ENCODE peak calls at places on chromosomes 1 and 21, in four cellular contexts. D, R, M and Z are unnamed samples.

GRCh38 chr1:53143527-53143926 is 1.1 kb upstream of the SLC1A7 start:
- DNase-seq in D (no peak), R (no peak), M (no peak), Z (no peak)

GRCh38 chr1:145995964-145996432 is 381 bp downstream of the TXNIP start:
- DNase-seq in D (no peak), R (no peak), M (no peak), Z (no peak)

GRCh38 chr21:45002381-45003204 is 62.8 kb downstream of the SLX9 start:
- DNase-seq in D (no peak), R (no peak), M (no peak), Z (no peak)

GRCh38 chr1:15206418-15207030 is 40.5 kb upstream of the FHAD1 start:
- DNase-seq in D (peak; percentile 18), R (no peak), M (no peak), Z (no peak)

GRCh38 chr21:29805110-29805509 is 134.7 kb downstream of the GRIK1 start:
- DNase-seq in D (no peak), R (no peak), M (no peak), Z (no peak)

GRCh38 chr1:24351918-24352637 is 32.9 kb downstream of the GRHL3 start:
- DNase-seq in D (peak; percentile 56), R (no peak), M (no peak), Z (peak; percentile 65)

GRCh38 chr1:6130596-6130995 is 49.5 kb downstream of the CHD5 start:
- DNase-seq in D (no peak), R (no peak), M (no peak), Z (no peak)

GRCh38 chr1:41340655-41341364 is 20.4 kb upstream of the FOXO6 start:
- DNase-seq in D (no peak), R (no peak), M (no peak), Z (no peak)

GRCh38 chr1:31760901-31761470 is 3.2 kb downstream of the ADGRB2 start:
- DNase-seq in D (peak; percentile 38), R (no peak), M (peak; percentile 33), Z (peak; percentile 84)

GRCh38 chr1:40393173-40393572 is 19.6 kb downstream of the SMAP2 start:
- DNase-seq in D (no peak), R (no peak), M (no peak), Z (no peak)

GRCh38 chr1:160570847-160571246 is 8.4 kb downstream of the CD84 start:
- DNase-seq in D (no peak), R (no peak), M (no peak), Z (no peak)

GRCh38 chr1:45536886-45537285 is 13.7 kb upstream of the AKR1A1 start:
- DNase-seq in D (no peak), R (no peak), M (no peak), Z (no peak)

GRCh38 chr21:31255846-31256395 is 88.1 kb downstream of the TIAM1 start:
- DNase-seq in D (no peak), R (no peak), M (no peak), Z (no peak)

GRCh38 chr1:188904201-188904600 is 1573.5 kb downstream of the BRINP3 start:
- DNase-seq in D (no peak), R (no peak), M (no peak), Z (no peak)

GRCh38 chr21:44370027-44370735 is 16.8 kb downstream of the TRPM2 start:
- DNase-seq in D (no peak), R (no peak), M (no peak), Z (peak; percentile 44)

GRCh38 chr1:2250721-2251281 is 22.7 kb downstream of the SKI start:
- DNase-seq in D (no peak), R (no peak), M (no peak), Z (no peak)

GRCh38 chr1:103584537-103584936 is 13.1 kb downstream of the AMY2B start:
- DNase-seq in D (no peak), R (no peak), M (no peak), Z (no peak)

DNA sequence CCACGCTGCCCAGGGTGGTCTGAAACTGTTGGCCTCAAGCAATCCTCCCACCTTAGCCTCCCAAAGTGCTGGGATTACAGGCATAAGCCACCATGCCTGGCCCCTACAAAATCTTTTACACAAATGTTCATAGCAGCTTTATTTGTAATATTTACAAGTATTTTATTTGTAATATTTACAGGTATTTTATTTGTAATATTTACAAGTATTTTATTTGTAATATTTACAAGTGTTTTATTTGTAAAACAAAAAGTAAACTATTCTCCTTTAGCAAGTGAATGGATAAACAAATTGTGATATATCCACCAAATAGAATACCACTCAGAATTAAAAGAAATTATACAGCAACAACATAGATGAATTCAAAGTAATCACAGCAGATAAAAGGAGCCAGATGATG is 11.4 kb upstream of the FNBP1L start:
- DNase-seq in D (no peak), R (no peak), M (no peak), Z (no peak)
- TF ChIP-seq CTCF in D (no peak), R (no peak), M (no peak), Z (no peak)

GRCh38 chr1:29396438-29397255 is 160.3 kb downstream of the PTPRU start:
- DNase-seq in D (no peak), R (no peak), M (no peak), Z (no peak)
- TF ChIP-seq CTCF in D (no peak), R (no peak), M (no peak), Z (no peak)

GRCh38 chr1:117815105-117815812 is 114.2 kb downstream of the GDAP2 start:
- DNase-seq in D (no peak), R (no peak), M (no peak), Z (no peak)

GRCh38 chr1:117812868-117813511 is 116.4 kb downstream of the GDAP2 start:
- DNase-seq in D (no peak), R (no peak), M (no peak), Z (no peak)

GRCh38 chr1:117817629-117818028 is 111.8 kb downstream of the GDAP2 start:
- DNase-seq in D (no peak), R (no peak), M (no peak), Z (no peak)

GRCh38 chr1:117818456-117818855 is 111.0 kb downstream of the GDAP2 start:
- DNase-seq in D (no peak), R (no peak), M (no peak), Z (no peak)

DNA sequence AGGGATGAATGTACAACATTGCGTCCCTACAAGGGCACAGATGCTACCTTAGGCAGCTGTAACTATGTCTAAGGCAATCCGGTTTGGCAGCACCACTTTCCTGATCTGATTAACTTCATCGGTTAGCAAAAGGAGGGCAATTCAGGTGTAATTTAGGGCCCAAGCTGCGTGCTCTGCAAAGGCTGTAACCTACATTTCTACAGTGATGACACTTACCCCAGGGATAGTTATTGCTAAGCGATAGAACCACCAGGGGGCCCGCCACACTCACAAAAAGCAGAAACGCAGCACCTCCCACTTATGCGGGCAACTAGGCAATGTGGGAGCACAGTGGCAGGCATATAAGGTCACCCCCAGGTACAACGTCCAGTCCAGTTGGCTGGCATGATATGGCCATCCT is 113.5 kb downstream of the GDAP2 start:
- DNase-seq in D (no peak), R (no peak), M (no peak), Z (no peak)
- TF ChIP-seq CTCF in D (no peak), R (peak; percentile 17), M (no peak), Z (no peak)

DNA sequence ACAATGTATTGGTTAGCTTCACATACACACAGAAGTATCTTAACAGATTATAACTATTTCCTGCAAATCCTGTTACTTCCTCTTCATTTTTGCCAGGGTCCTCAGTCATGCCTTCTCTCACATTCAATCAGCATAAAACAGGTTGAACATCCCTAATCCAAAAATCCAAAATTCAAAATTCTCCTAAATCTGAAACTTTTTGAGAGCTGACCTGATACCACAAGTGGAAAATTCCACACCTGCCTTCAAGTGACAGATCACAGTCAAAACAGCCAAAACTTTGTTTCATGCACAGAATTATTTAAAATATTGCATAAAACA is 62.9 kb upstream of the FBXO28 start:
- DNase-seq in D (no peak), R (no peak), M (no peak), Z (no peak)
- TF ChIP-seq CTCF in D (no peak), R (peak; percentile 64), M (no peak), Z (no peak)

GRCh38 chr1:43600033-43601020 is 49.6 kb upstream of the KDM4A start:
- DNase-seq in D (no peak), R (no peak), M (no peak), Z (no peak)
- TF ChIP-seq CTCF in D (no peak), R (no peak), M (no peak), Z (no peak)

DNA sequence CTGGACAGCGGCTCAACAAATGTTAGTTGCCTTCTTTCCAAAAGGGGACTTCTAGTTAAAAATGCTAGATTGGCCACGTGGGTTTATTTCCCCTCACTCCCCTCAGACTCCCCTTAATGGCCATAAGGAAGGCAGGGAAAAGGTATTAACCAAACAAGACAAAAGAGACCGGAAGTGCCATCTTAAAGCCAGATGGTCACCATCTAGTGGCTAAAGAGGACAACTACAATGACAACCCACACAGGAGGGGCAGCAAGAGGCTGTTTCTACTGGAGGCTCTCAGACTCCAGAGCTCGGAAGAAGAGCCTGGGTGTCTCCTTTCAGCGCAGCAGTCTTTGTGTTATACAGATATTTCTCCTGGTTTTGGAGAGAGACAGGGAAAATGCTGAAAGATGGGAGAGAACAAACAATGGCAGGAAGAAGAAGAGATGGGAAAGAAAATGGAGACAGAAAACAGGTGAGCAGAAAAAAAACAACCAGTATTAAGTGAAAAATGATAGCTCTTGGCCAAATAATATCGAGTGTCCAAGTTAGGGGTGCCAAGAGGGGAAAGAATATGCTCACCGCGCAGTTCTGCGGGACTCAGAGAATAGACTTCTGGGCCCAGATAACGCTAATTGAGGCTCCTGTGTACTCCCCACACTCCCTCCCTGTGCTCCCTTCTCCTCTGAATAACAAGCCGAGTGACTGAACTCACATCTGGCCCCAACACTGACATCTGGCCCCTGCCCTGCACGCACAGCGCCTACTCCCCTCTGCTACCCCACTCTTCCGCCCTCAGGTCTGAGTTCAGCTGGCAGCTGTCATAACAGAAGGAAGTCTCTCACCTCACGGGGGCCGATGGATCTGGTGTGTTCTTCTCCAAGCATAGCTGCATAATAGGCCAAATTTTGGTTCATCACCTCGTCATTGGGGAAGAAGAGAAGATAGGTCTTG is 9.6 kb downstream of the P3H1 start:
- DNase-seq in D (peak; percentile 71), R (no peak), M (no peak), Z (peak; percentile 73)
- TF ChIP-seq CTCF in D (peak; percentile 72), R (peak; percentile 88), M (peak; percentile 62), Z (peak; percentile 52)

GRCh38 chr1:232249834-232250233 is 380.1 kb downstream of the SIPA1L2 start:
- DNase-seq in D (no peak), R (no peak), M (no peak), Z (no peak)
- TF ChIP-seq CTCF in D (no peak), R (no peak), M (no peak), Z (no peak)

GRCh38 chr1:168636200-168636599 is 59.8 kb downstream of the XCL1 start:
- DNase-seq in D (no peak), R (no peak), M (no peak), Z (no peak)
- TF ChIP-seq CTCF in D (no peak), R (peak; percentile 16), M (no peak), Z (peak; percentile 9)

DNA sequence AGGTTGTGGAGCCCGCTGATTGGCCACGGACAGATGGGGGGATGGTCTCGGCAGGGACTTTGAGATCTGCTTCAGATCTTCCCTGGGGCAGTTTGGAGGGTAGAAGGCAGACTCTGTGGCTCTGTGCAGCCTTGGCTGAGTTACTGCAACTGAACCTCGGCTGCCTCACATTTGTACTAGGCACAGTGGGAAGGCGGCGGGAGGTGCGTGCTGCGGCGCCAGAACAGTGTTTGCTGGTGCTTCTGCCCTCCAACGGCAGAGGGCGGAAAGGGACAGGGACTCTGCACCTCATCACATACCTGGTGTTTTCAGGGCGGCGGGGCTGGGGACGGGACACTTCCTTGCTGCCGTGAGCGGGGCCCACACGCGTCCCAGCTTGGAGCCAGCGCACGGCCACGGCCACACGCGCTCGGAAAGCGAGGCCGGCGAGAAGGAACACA is 26.2 kb downstream of the SLC66A1 start:
- DNase-seq in D (no peak), R (no peak), M (no peak), Z (no peak)
- TF ChIP-seq CTCF in D (no peak), R (no peak), M (no peak), Z (no peak)